ENCODE peak calls at places on chromosomes 2 and 18, in five cellular contexts. W is HepG2, J is WTC11, O is H1, V is K562. N is an unnamed sample.

GRCh38 chr2:26414291-26414690 is 12.6 kb downstream of the DRC1 start:
- DNase-seq in O (no peak), J (no peak), V (no peak), W (no peak), N (no peak)

GRCh38 chr2:33405180-33406105 is 71.0 kb upstream of the RASGRP3 start:
- DNase-seq in W (no peak), V (no peak), J (no peak), O (no peak), N (no peak)

GRCh38 chr2:151792589-151792988 is 35.6 kb downstream of the ARL5A start:
- DNase-seq in O (no peak), V (no peak), J (no peak), W (peak), N (no peak)

GRCh38 chr2:59484673-59485072 is 1068.8 kb downstream of the BCL11A start:
- DNase-seq in V (no peak), O (no peak), J (no peak), W (no peak), N (no peak)

GRCh38 chr2:221204699-221205098 is 367.4 kb downstream of the EPHA4 start:
- DNase-seq in J (no peak), V (no peak), W (no peak), O (no peak), N (no peak)

GRCh38 chr18:36058674-36059073 is 8.7 kb downstream of the RPRD1A start:
- DNase-seq in J (no peak), W (no peak), O (no peak), V (no peak), N (no peak)

GRCh38 chr2:105834931-105835330 is 90.2 kb downstream of the NCK2 start:
- DNase-seq in V (no peak), W (no peak), O (no peak), J (no peak), N (peak)

GRCh38 chr2:182666674-182667320 is 49.3 kb upstream of the DNAJC10 start:
- DNase-seq in J (no peak), V (peak), O (no peak), W (peak), N (no peak)

GRCh38 chr2:144507441-144508161 is 12.3 kb downstream of the ZEB2 start:
- DNase-seq in V (no peak), O (no peak), W (no peak), J (no peak), N (no peak)

GRCh38 chr2:43879261-43879660 is 40.5 kb downstream of the ABCG8 start:
- DNase-seq in O (no peak), V (no peak), W (no peak), J (no peak), N (no peak)

GRCh38 chr18:9102391-9103216 is at the start of gene NDUFV2:
- DNase-seq in J (peak), W (peak), O (peak), V (peak), N (peak)

GRCh38 chr18:8341481-8342230 is 267.6 kb upstream of the RAB12 start:
- DNase-seq in J (no peak), V (no peak), O (no peak), W (peak), N (no peak)

GRCh38 chr18:78293940-78294401 is 685.6 kb upstream of the SALL3 start:
- DNase-seq in O (no peak), W (no peak), J (no peak), V (no peak), N (no peak)

GRCh38 chr2:8987413-8987812 is 16.1 kb downstream of the MBOAT2 start:
- DNase-seq in W (no peak), O (no peak), V (no peak), J (no peak), N (no peak)

GRCh38 chr2:101679037-101679726 is 18.3 kb upstream of the MAP4K4 start:
- DNase-seq in O (no peak), V (no peak), J (no peak), W (peak), N (no peak)
- TF ChIP-seq ATF2 in O (no peak), V (no peak), J (no peak), W (no peak), N (no peak)

GRCh38 chr2:10520154-10520553 is 72.0 kb upstream of the ODC1 start:
- DNase-seq in V (no peak), O (peak), W (no peak), J (peak), N (no peak)

GRCh38 chr2:10522726-10523405 is 74.7 kb upstream of the ODC1 start:
- DNase-seq in V (no peak), J (no peak), W (no peak), O (no peak), N (no peak)

GRCh38 chr2:10520926-10521325 is 72.8 kb upstream of the ODC1 start:
- DNase-seq in W (no peak), O (no peak), V (no peak), J (no peak), N (no peak)

GRCh38 chr2:10521891-10522448 is 73.8 kb upstream of the ODC1 start:
- DNase-seq in J (no peak), V (no peak), O (no peak), W (no peak), N (no peak)

GRCh38 chr2:10521356-10521755 is 73.2 kb upstream of the ODC1 start:
- DNase-seq in O (no peak), V (no peak), W (no peak), J (peak), N (no peak)
- TF ChIP-seq ATF2 in O (no peak), V (no peak), W (no peak), J (no peak), N (no peak)

DNA sequence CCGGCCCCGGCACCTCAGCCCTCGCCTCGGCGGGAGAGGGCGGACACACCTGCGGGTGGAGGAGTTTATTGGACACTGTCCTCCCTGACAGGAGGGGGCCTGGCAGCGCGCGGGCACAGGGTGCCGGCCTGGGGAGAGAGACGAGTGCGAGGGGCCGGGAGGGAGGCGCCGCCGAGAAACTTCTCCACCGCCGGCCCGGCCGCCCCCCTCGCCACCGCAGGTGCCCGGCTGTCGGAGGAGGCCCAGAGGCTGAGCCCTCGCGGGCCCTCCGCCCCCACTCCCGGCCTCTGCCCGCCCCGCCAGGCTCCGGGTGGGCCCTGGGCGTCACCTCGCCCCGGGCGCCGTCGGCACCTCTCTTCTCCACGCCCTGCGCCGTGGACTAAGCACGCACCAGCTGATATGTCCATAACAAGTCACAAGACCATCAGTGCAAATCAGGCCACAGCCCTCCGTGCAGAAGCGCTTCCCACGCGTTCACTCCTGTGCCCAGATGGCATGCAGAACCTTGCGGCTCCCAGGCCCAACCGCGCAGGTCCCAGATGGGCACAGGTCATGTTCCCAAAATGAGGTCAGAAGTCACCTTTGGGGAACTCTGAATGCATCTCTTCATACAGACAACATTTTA is 311.2 kb downstream of the CELF4 start:
- DNase-seq in V (no peak), O (peak), W (no peak), J (no peak), N (no peak)
- TF ChIP-seq ATF2 in V (no peak), O (no peak), W (no peak), J (no peak), N (no peak)

DNA sequence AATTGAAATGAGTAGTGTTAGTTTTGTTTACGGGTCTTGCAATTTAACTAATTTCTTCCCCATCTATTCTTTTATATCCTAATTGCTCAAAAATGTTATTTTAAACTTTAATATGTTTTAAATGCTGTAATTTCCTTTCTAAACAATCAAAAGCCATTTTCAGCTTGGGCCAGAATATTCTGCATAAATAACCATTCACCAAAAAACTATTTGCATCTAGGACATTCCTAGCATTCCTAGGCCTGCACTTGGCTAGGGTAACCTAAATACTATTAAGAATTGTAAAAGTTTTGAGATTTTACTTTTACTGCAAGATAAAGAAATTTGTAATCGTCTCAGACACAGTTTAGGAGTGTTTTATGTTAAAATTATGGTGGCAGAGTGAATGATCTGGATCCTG is 7.8 kb upstream of the ETAA1 start:
- DNase-seq in W (no peak), V (no peak), J (no peak), O (no peak), N (no peak)
- TF ChIP-seq ATF2 in W (no peak), V (no peak), J (no peak), O (no peak), N (no peak)

N was measured in GM12878.